ENCODE peak calls at places on chromosome 4, in five cellular contexts. One of them, this sample, is unnamed.

GRCh38 chr4:76301775-76302162 is 4.8 kb upstream of the STBD1 start:
- DNase-seq in astrocyte of the hippocampus: no peak
- DNase-seq in CD4-positive, CD25-positive, alpha-beta regulatory T cell: no peak
- DNase-seq in head of caudate nucleus: no peak
- DNase-seq in mucosa of descending colon: no peak
- DNase-seq in this sample: no peak

GRCh38 chr4:104616401-104616820 is 121.7 kb upstream of the CXXC4 start:
- DNase-seq in head of caudate nucleus: peak; percentile 13
- DNase-seq in astrocyte of the hippocampus: peak; percentile 34
- DNase-seq in mucosa of descending colon: peak; percentile 3
- DNase-seq in CD4-positive, CD25-positive, alpha-beta regulatory T cell: no peak
- DNase-seq in this sample: no peak

GRCh38 chr4:53703267-53703655 is 112.0 kb upstream of the LNX1 start:
- DNase-seq in mucosa of descending colon: no peak
- DNase-seq in astrocyte of the hippocampus: no peak
- DNase-seq in head of caudate nucleus: no peak
- DNase-seq in CD4-positive, CD25-positive, alpha-beta regulatory T cell: no peak
- DNase-seq in this sample: no peak

GRCh38 chr4:1246111-1246881 is 2.6 kb downstream of the CTBP1 start:
- DNase-seq in astrocyte of the hippocampus: peak; percentile 21
- DNase-seq in CD4-positive, CD25-positive, alpha-beta regulatory T cell: no peak
- DNase-seq in head of caudate nucleus: no peak
- DNase-seq in mucosa of descending colon: no peak
- DNase-seq in this sample: no peak

GRCh38 chr4:32470087-32470585 is 1750.0 kb downstream of the PCDH7 start:
- DNase-seq in CD4-positive, CD25-positive, alpha-beta regulatory T cell: no peak
- DNase-seq in astrocyte of the hippocampus: no peak
- DNase-seq in head of caudate nucleus: no peak
- DNase-seq in mucosa of descending colon: no peak
- DNase-seq in this sample: no peak

GRCh38 chr4:81698536-81698935 is 226.8 kb upstream of the RASGEF1B start:
- DNase-seq in CD4-positive, CD25-positive, alpha-beta regulatory T cell: no peak
- DNase-seq in head of caudate nucleus: no peak
- DNase-seq in astrocyte of the hippocampus: no peak
- DNase-seq in mucosa of descending colon: no peak
- DNase-seq in this sample: no peak

GRCh38 chr4:119559044-119559647 is 69.5 kb downstream of the PDE5A start:
- DNase-seq in CD4-positive, CD25-positive, alpha-beta regulatory T cell: no peak
- DNase-seq in astrocyte of the hippocampus: peak; percentile 65
- DNase-seq in head of caudate nucleus: no peak
- DNase-seq in mucosa of descending colon: no peak
- DNase-seq in this sample: no peak

GRCh38 chr4:184439856-184440592 is 34.3 kb downstream of the IRF2 start:
- DNase-seq in mucosa of descending colon: no peak
- DNase-seq in head of caudate nucleus: no peak
- DNase-seq in astrocyte of the hippocampus: no peak
- DNase-seq in CD4-positive, CD25-positive, alpha-beta regulatory T cell: no peak
- DNase-seq in this sample: no peak

GRCh38 chr4:96993528-96993927 is 1149.7 kb downstream of the STPG2 start:
- DNase-seq in CD4-positive, CD25-positive, alpha-beta regulatory T cell: no peak
- DNase-seq in head of caudate nucleus: no peak
- DNase-seq in mucosa of descending colon: no peak
- DNase-seq in astrocyte of the hippocampus: no peak
- DNase-seq in this sample: no peak

GRCh38 chr4:164815711-164816110 is 61.3 kb upstream of the APELA start:
- DNase-seq in mucosa of descending colon: no peak
- DNase-seq in CD4-positive, CD25-positive, alpha-beta regulatory T cell: no peak
- DNase-seq in head of caudate nucleus: no peak
- DNase-seq in astrocyte of the hippocampus: no peak
- DNase-seq in this sample: no peak

GRCh38 chr4:147361726-147362125 is 119.2 kb upstream of the EDNRA start:
- DNase-seq in head of caudate nucleus: no peak
- DNase-seq in astrocyte of the hippocampus: peak; percentile 74
- DNase-seq in CD4-positive, CD25-positive, alpha-beta regulatory T cell: no peak
- DNase-seq in mucosa of descending colon: peak; percentile 80
- DNase-seq in this sample: no peak

GRCh38 chr4:48963042-48963679 is 22.9 kb upstream of the CWH43 start:
- DNase-seq in head of caudate nucleus: peak; percentile 75
- DNase-seq in astrocyte of the hippocampus: peak; percentile 91
- DNase-seq in mucosa of descending colon: peak; percentile 74
- DNase-seq in CD4-positive, CD25-positive, alpha-beta regulatory T cell: peak; percentile 78
- DNase-seq in this sample: peak; percentile 66

GRCh38 chr4:158217763-158218162 is 7.5 kb downstream of the TMEM144 start:
- DNase-seq in CD4-positive, CD25-positive, alpha-beta regulatory T cell: no peak
- DNase-seq in head of caudate nucleus: no peak
- DNase-seq in mucosa of descending colon: no peak
- DNase-seq in astrocyte of the hippocampus: no peak
- DNase-seq in this sample: no peak

GRCh38 chr4:133081246-133081645 is 67.8 kb upstream of the PCDH10 start:
- DNase-seq in mucosa of descending colon: no peak
- DNase-seq in astrocyte of the hippocampus: no peak
- DNase-seq in head of caudate nucleus: no peak
- DNase-seq in CD4-positive, CD25-positive, alpha-beta regulatory T cell: no peak
- DNase-seq in this sample: no peak

GRCh38 chr4:88820723-88821368 is 123.2 kb upstream of the NAP1L5 start:
- DNase-seq in astrocyte of the hippocampus: peak; percentile 27
- DNase-seq in head of caudate nucleus: no peak
- DNase-seq in CD4-positive, CD25-positive, alpha-beta regulatory T cell: no peak
- DNase-seq in mucosa of descending colon: peak; percentile 25
- DNase-seq in this sample: no peak

GRCh38 chr4:56786955-56787354 is 34.5 kb downstream of the SPINK2 start:
- DNase-seq in mucosa of descending colon: peak; percentile 65
- DNase-seq in head of caudate nucleus: no peak
- DNase-seq in astrocyte of the hippocampus: peak; percentile 61
- DNase-seq in CD4-positive, CD25-positive, alpha-beta regulatory T cell: no peak
- DNase-seq in this sample: no peak

GRCh38 chr4:184215709-184216328 is 1.9 kb downstream of the ENPP6 start:
- DNase-seq in CD4-positive, CD25-positive, alpha-beta regulatory T cell: no peak
- DNase-seq in mucosa of descending colon: peak; percentile 12
- DNase-seq in astrocyte of the hippocampus: no peak
- DNase-seq in head of caudate nucleus: peak; percentile 35
- DNase-seq in this sample: no peak

GRCh38 chr4:163085085-163085484 is 81.6 kb downstream of the NAF1 start:
- DNase-seq in CD4-positive, CD25-positive, alpha-beta regulatory T cell: no peak
- DNase-seq in mucosa of descending colon: no peak
- DNase-seq in astrocyte of the hippocampus: no peak
- DNase-seq in head of caudate nucleus: no peak
- DNase-seq in this sample: no peak

GRCh38 chr4:70203601-70204000 is 8.1 kb downstream of the ODAM start:
- DNase-seq in head of caudate nucleus: no peak
- DNase-seq in CD4-positive, CD25-positive, alpha-beta regulatory T cell: no peak
- DNase-seq in mucosa of descending colon: no peak
- DNase-seq in astrocyte of the hippocampus: no peak
- DNase-seq in this sample: no peak

GRCh38 chr4:145812902-145813301 is 125.7 kb downstream of the ZNF827 start:
- DNase-seq in astrocyte of the hippocampus: no peak
- DNase-seq in head of caudate nucleus: no peak
- DNase-seq in mucosa of descending colon: no peak
- DNase-seq in CD4-positive, CD25-positive, alpha-beta regulatory T cell: no peak
- DNase-seq in this sample: no peak

This sample was measured in memory B cell.